ENCODE peak calls at places on chromosome 19, in eight cellular contexts. M, C, D, B, Q, Z, G and W are unnamed samples.

GRCh38 chr19:51807111-51807701 is 12.2 kb downstream of the FPR3 start:
- DNase-seq in M (no peak), C (no peak), D (peak), B (no peak), Q (peak), Z (no peak), G (no peak), W (peak)

GRCh38 chr19:13243971-13244370 is 93.8 kb downstream of the IER2 start:
- DNase-seq in M (no peak), C (no peak), D (no peak), B (no peak), Q (no peak), Z (no peak), G (no peak), W (no peak)

GRCh38 chr19:52007436-52007804 is 591 bp downstream of the ZNF615 start:
- DNase-seq in M (no peak), C (no peak), D (no peak), B (no peak), Q (no peak), Z (no peak), G (no peak), W (no peak)

GRCh38 chr19:16976471-16976870 is 50.1 kb downstream of the CPAMD8 start:
- DNase-seq in M (peak), C (no peak), D (no peak), B (no peak), Q (no peak), Z (no peak), G (no peak), W (no peak)

GRCh38 chr19:46131485-46132143 is 7.1 kb upstream of the IGFL3 start:
- DNase-seq in M (no peak), C (peak), D (no peak), B (no peak), Q (no peak), Z (no peak), G (no peak), W (no peak)

GRCh38 chr19:38932425-38933179 is 1.9 kb downstream of the MRPS12 start:
- DNase-seq in M (peak), C (no peak), D (no peak), B (no peak), Q (peak), Z (no peak), G (no peak), W (no peak)

GRCh38 chr19:47344425-47344824 is 4.7 kb upstream of the DHX34 start:
- DNase-seq in M (no peak), C (no peak), D (no peak), B (no peak), Q (no peak), Z (no peak), G (no peak), W (no peak)

GRCh38 chr19:2888739-2889224 is 11.9 kb upstream of the ZNF57 start:
- DNase-seq in M (peak), C (no peak), D (no peak), B (peak), Q (peak), Z (no peak), G (peak), W (peak)

GRCh38 chr19:13122980-13123957 is 5.2 kb downstream of the NACC1 start:
- DNase-seq in M (no peak), C (no peak), D (no peak), B (no peak), Q (no peak), Z (no peak), G (no peak), W (no peak)

GRCh38 chr19:38862321-38863059 is 12.7 kb upstream of the HNRNPL start:
- DNase-seq in M (peak), C (no peak), D (peak), B (peak), Q (no peak), Z (no peak), G (peak), W (no peak)

GRCh38 chr19:6580313-6580712 is 10.6 kb downstream of the CD70 start:
- DNase-seq in M (no peak), C (no peak), D (no peak), B (no peak), Q (no peak), Z (no peak), G (no peak), W (peak)

GRCh38 chr19:35295792-35296462 is 4.0 kb downstream of the MAG start:
- DNase-seq in M (peak), C (no peak), D (no peak), B (no peak), Q (no peak), Z (no peak), G (no peak), W (no peak)

GRCh38 chr19:2798158-2798685 is 12.9 kb downstream of the THOP1 start:
- DNase-seq in M (no peak), C (no peak), D (no peak), B (no peak), Q (no peak), Z (no peak), G (no peak), W (no peak)

GRCh38 chr19:42226886-42227285 is 6.8 kb downstream of the ZNF526 start:
- DNase-seq in M (no peak), C (no peak), D (no peak), B (no peak), Q (no peak), Z (no peak), G (no peak), W (no peak)

GRCh38 chr19:37951816-37952210 is 44.8 kb downstream of the SIPA1L3 start:
- DNase-seq in M (no peak), C (no peak), D (no peak), B (no peak), Q (no peak), Z (no peak), G (no peak), W (no peak)

GRCh38 chr19:11475861-11476260 is 5.0 kb downstream of the ELAVL3 start:
- DNase-seq in M (no peak), C (no peak), D (no peak), B (no peak), Q (no peak), Z (no peak), G (no peak), W (no peak)

GRCh38 chr19:574658-575526 is 2.5 kb downstream of the BSG start:
- DNase-seq in M (no peak), C (no peak), D (peak), B (peak), Q (peak), Z (no peak), G (no peak), W (no peak)

GRCh38 chr19:39199025-39199424 is 2.3 kb downstream of the NCCRP1 start:
- DNase-seq in M (no peak), C (no peak), D (no peak), B (no peak), Q (peak), Z (no peak), G (peak), W (no peak)

GRCh38 chr19:2573916-2574315 is 98.0 kb downstream of the GADD45B start:
- DNase-seq in M (peak), C (no peak), D (no peak), B (no peak), Q (peak), Z (peak), G (no peak), W (no peak)

GRCh38 chr19:21843081-21843480 is 7.1 kb upstream of the ZNF43 start:
- DNase-seq in M (no peak), C (no peak), D (no peak), B (no peak), Q (no peak), Z (no peak), G (no peak), W (no peak)

GRCh38 chr19:27918818-27919217 is 1294.1 kb downstream of the UQCRFS1 start:
- DNase-seq in M (no peak), C (no peak), D (no peak), B (no peak), Q (no peak), Z (no peak), G (no peak), W (no peak)

GRCh38 chr19:27925202-27925601 is 1287.7 kb downstream of the UQCRFS1 start:
- DNase-seq in M (no peak), C (no peak), D (no peak), B (no peak), Q (no peak), Z (no peak), G (no peak), W (no peak)

GRCh38 chr19:27922970-27923369 is 1290.0 kb downstream of the UQCRFS1 start:
- DNase-seq in M (no peak), C (no peak), D (no peak), B (no peak), Q (no peak), Z (no peak), G (no peak), W (no peak)

GRCh38 chr19:27920774-27921173 is 1292.2 kb downstream of the UQCRFS1 start:
- DNase-seq in M (no peak), C (no peak), D (no peak), B (no peak), Q (no peak), Z (no peak), G (no peak), W (no peak)
- TF ChIP-seq CTCF in M (no peak), C (no peak), D (no peak), B (no peak), Q (no peak), Z (no peak), G (no peak), W (no peak)

GRCh38 chr19:48873476-48874308 is 1.5 kb downstream of the PPP1R15A start:
- DNase-seq in M (no peak), C (no peak), D (no peak), B (no peak), Q (no peak), Z (no peak), G (no peak), W (no peak)
- TF ChIP-seq POLR2A in M (no peak), C (no peak), D (no peak), B (no peak), Q (no peak), Z (no peak), G (no peak), W (no peak)

GRCh38 chr19:31459430-31459829 is 110.2 kb upstream of the TSHZ3 start:
- DNase-seq in M (no peak), C (no peak), D (no peak), B (no peak), Q (no peak), Z (no peak), G (no peak), W (no peak)

GRCh38 chr19:31461814-31462539 is 112.7 kb upstream of the TSHZ3 start:
- DNase-seq in M (no peak), C (peak), D (no peak), B (no peak), Q (no peak), Z (no peak), G (no peak), W (no peak)
- TF ChIP-seq CTCF in M (no peak), C (no peak), D (no peak), B (no peak), Q (no peak), Z (no peak), G (no peak), W (no peak)

GRCh38 chr19:15234525-15235130 is 2.4 kb upstream of the EPHX3 start:
- DNase-seq in M (no peak), C (no peak), D (no peak), B (no peak), Q (no peak), Z (no peak), G (no peak), W (no peak)
- TF ChIP-seq POLR2A in M (no peak), C (no peak), D (no peak), B (no peak), Q (no peak), Z (no peak), G (no peak), W (no peak)